ENCODE peak calls at places on chromosomes 16 and 17, in five cellular contexts. One of them, this sample, is unnamed.

GRCh38 chr17:68431661-68432071 is 25.6 kb downstream of the WIPI1 start:
- DNase-seq in left ventricle myocardium superior: no peak
- DNase-seq in T47D: peak
- DNase-seq in GM19239: no peak
- DNase-seq in HCEC 1CT: peak
- DNase-seq in this sample: peak

GRCh38 chr16:23006380-23006779 is 142.9 kb downstream of the USP31 start:
- DNase-seq in left ventricle myocardium superior: no peak
- DNase-seq in T47D: no peak
- DNase-seq in GM19239: no peak
- DNase-seq in HCEC 1CT: no peak
- DNase-seq in this sample: no peak

GRCh38 chr17:64147110-64148016 is 17.4 kb upstream of the ERN1 start:
- DNase-seq in left ventricle myocardium superior: no peak
- DNase-seq in T47D: no peak
- DNase-seq in GM19239: no peak
- DNase-seq in HCEC 1CT: peak
- DNase-seq in this sample: no peak

GRCh38 chr16:78275420-78275819 is 176.0 kb downstream of the WWOX start:
- DNase-seq in left ventricle myocardium superior: no peak
- DNase-seq in T47D: no peak
- DNase-seq in GM19239: no peak
- DNase-seq in HCEC 1CT: no peak
- DNase-seq in this sample: no peak

GRCh38 chr17:75404739-75405364 is 626 bp downstream of the GRB2 start:
- DNase-seq in left ventricle myocardium superior: peak
- DNase-seq in T47D: no peak
- DNase-seq in GM19239: no peak
- DNase-seq in HCEC 1CT: peak
- DNase-seq in this sample: no peak

GRCh38 chr17:40548491-40548981 is 16.7 kb downstream of the CCR7 start:
- DNase-seq in left ventricle myocardium superior: no peak
- DNase-seq in T47D: no peak
- DNase-seq in GM19239: no peak
- DNase-seq in HCEC 1CT: no peak
- DNase-seq in this sample: no peak

GRCh38 chr17:80663783-80664206 is 119.2 kb downstream of the RPTOR start:
- DNase-seq in left ventricle myocardium superior: no peak
- DNase-seq in T47D: no peak
- DNase-seq in GM19239: no peak
- DNase-seq in HCEC 1CT: no peak
- DNase-seq in this sample: no peak

GRCh38 chr16:89564476-89565255 is 4.2 kb downstream of the RPL13 start:
- DNase-seq in left ventricle myocardium superior: no peak
- DNase-seq in T47D: no peak
- DNase-seq in GM19239: no peak
- DNase-seq in HCEC 1CT: no peak
- DNase-seq in this sample: no peak

GRCh38 chr17:63985387-63986140 is 12.6 kb upstream of the PRR29 start:
- DNase-seq in left ventricle myocardium superior: no peak
- DNase-seq in T47D: no peak
- DNase-seq in GM19239: no peak
- DNase-seq in HCEC 1CT: no peak
- DNase-seq in this sample: no peak

GRCh38 chr17:28368915-28369683 is 1.0 kb downstream of the VTN start:
- DNase-seq in left ventricle myocardium superior: no peak
- DNase-seq in T47D: no peak
- DNase-seq in GM19239: no peak
- DNase-seq in HCEC 1CT: no peak
- DNase-seq in this sample: no peak

This sample was measured in D721Med.